ENCODE peak calls at places on chromosome 1, in ten cellular contexts. H, K, I, U, F, M, G, Y, R and E are unnamed samples.

GRCh38 chr1:23483327-23484252 is at the start of gene ASAP3:
- DNase-seq in R (no peak), F (no peak), Y (no peak), M (peak), G (peak), I (peak), H (peak), U (peak), K (no peak), E (no peak)

GRCh38 chr1:114352797-114353196 is 158.2 kb downstream of the TRIM33 start:
- DNase-seq in I (no peak), Y (no peak), G (peak), M (no peak), U (no peak), R (no peak), K (peak), H (no peak), F (no peak), E (peak)

GRCh38 chr1:30988045-30988444 is 77.5 kb downstream of the PUM1 start:
- DNase-seq in F (no peak), H (no peak), I (no peak), K (no peak), R (no peak), M (no peak), Y (no peak), G (no peak), U (no peak), E (no peak)

GRCh38 chr1:109201123-109201703 is 12.5 kb upstream of the SARS1 start:
- DNase-seq in Y (peak), F (peak), U (peak), R (peak), H (peak), G (peak), K (peak), I (peak), M (peak), E (no peak)

GRCh38 chr1:2914702-2915101 is 106.6 kb upstream of the ACTRT2 start:
- DNase-seq in M (no peak), K (no peak), G (no peak), I (no peak), F (no peak), R (no peak), H (no peak), U (no peak), Y (no peak), E (no peak)

GRCh38 chr1:36530791-36531190 is 48.1 kb upstream of the CSF3R start:
- DNase-seq in H (no peak), R (no peak), G (no peak), K (no peak), F (no peak), I (no peak), M (no peak), U (no peak), Y (no peak), E (no peak)

GRCh38 chr1:236024655-236025054 is 40.2 kb downstream of the NID1 start:
- DNase-seq in Y (no peak), M (no peak), K (no peak), I (no peak), G (no peak), H (no peak), F (no peak), U (no peak), R (no peak), E (no peak)

GRCh38 chr1:41492341-41492848 is 7.9 kb upstream of the EDN2 start:
- DNase-seq in R (no peak), F (no peak), G (no peak), Y (peak), I (peak), K (no peak), U (peak), M (peak), H (no peak), E (no peak)

GRCh38 chr1:15177710-15178166 is 24.2 kb downstream of the TMEM51 start:
- DNase-seq in I (no peak), U (no peak), Y (no peak), M (no peak), G (no peak), F (no peak), R (no peak), H (no peak), K (no peak), E (no peak)

GRCh38 chr1:56773341-56774066 is 45.7 kb downstream of the FYB2 start:
- DNase-seq in I (no peak), R (no peak), K (no peak), M (no peak), Y (no peak), H (no peak), U (no peak), G (no peak), F (no peak), E (no peak)

DNA sequence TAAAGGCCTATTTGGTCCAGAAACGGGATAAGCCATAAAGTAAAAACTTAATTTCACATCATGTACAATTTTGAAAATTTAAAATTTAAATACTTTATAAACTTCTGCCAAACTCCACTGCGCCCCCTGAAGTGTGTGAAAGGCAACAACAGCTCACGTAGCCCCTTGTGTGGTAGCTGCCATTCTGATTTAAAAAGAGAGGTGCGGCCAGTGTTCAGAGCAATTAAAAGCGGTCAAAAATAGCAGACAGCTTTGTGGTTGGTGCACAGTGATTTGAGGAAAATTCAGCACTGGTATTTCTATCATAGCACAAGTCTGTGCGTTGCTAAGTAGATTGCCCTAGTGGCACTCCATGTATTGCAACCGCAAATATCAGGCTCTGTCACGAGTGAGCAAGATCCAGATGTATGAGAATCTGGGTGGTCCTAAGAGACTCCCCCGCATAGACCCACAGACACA is 122.5 kb downstream of the ATG4C start:
- DNase-seq in R (no peak), U (peak), I (peak), H (no peak), M (no peak), Y (no peak), K (no peak), G (no peak), F (no peak), E (no peak)
- TF ChIP-seq CTCF in R (peak), U (peak), I (peak), H (no peak), M (no peak), Y (no peak), K (peak), G (no peak), F (peak), E (peak)

DNA sequence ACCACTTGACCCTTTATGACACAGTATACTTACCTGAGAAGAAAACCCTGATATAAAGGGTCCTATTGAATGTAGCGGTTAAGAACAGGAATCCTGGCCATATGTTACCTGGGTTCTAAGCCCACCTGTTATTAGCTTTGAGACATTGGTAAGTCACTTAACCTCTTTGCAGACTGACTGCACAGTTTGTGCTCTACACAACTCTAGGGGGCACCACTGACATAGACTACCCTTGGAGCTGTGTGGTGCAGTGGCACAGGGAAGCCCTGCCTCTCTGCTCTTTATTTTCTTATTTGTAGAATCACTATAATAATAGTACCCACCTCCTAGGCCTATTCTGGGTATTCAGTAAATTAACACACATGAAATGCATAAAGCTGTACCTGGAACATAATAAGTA is 165.6 kb downstream of the C1orf94 start:
- DNase-seq in U (no peak), G (no peak), K (no peak), I (no peak), Y (no peak), R (no peak), F (no peak), H (no peak), M (no peak), E (no peak)
- TF ChIP-seq CTCF in U (peak), G (no peak), K (no peak), I (peak), Y (no peak), R (no peak), F (no peak), H (no peak), M (no peak), E (no peak)

GRCh38 chr1:66761273-66761672 is 9.0 kb downstream of the DYNLT5 start:
- DNase-seq in H (no peak), U (no peak), M (no peak), K (no peak), R (no peak), F (peak), I (no peak), G (no peak), Y (no peak), E (no peak)
- TF ChIP-seq CTCF in H (no peak), U (no peak), M (no peak), K (no peak), R (no peak), F (peak), I (no peak), G (no peak), Y (no peak), E (peak)

GRCh38 chr1:155057788-155058211 is 5.7 kb upstream of the EFNA4 start:
- DNase-seq in I (no peak), U (no peak), Y (no peak), M (no peak), K (no peak), G (no peak), H (no peak), R (no peak), F (no peak), E (no peak)
- TF ChIP-seq CTCF in I (no peak), U (peak), Y (no peak), M (no peak), K (peak), G (no peak), H (no peak), R (no peak), F (no peak), E (no peak)

GRCh38 chr1:212700892-212701819 is 1.5 kb upstream of the BATF3 start:
- DNase-seq in M (peak), H (peak), I (peak), U (peak), K (peak), F (peak), R (no peak), G (peak), Y (peak), E (peak)

GRCh38 chr1:212700597-212700891 is 904 bp upstream of the BATF3 start:
- DNase-seq in K (no peak), Y (no peak), U (no peak), H (no peak), F (no peak), M (no peak), G (no peak), R (no peak), I (no peak), E (no peak)

GRCh38 chr1:212699839-212700596 is at the start of gene BATF3:
- DNase-seq in M (peak), G (peak), K (peak), R (no peak), Y (peak), H (peak), F (no peak), U (no peak), I (peak), E (peak)

GRCh38 chr1:212698467-212699103 is 1.1 kb downstream of the BATF3 start:
- DNase-seq in I (no peak), M (no peak), R (no peak), U (no peak), F (no peak), H (no peak), Y (no peak), G (no peak), K (no peak), E (peak)

DNA sequence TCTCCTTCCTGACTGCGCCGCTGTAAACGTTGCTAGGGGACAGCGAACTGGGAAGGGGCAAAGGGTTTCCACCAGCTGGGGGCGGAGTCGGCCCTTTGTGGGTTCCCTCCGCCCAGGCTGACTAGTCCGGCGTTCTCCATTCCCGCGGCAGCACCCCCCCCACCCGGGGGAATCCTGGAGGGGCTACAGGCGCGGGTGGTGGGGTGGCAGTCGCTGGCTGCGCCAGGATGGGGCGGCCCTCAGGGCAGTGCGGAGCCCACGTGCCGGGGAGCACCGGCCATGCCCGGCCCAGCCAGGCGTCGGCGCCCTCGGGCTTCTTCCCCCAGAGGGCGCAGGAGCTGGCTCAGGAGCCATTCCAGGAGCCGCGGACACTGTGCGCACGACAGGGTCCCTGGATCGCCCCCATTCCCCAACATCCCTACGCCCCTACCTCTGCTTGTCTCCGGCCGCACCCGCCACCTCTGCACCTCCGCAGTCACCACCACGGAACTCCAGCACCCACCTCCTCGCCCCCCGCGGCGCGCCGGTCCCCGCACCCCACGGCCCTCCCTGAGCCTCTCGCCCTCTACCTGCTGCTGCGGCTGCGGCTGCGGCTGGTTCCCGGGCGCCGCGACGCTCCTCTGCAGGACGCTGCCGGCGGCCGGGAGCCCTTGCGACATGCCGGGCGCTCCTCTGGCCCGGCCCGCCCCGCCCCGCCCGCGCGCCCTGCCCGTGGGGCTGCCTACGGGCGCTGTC is 369 bp downstream of the BATF3 start:
- DNase-seq in Y (peak), G (peak), F (no peak), U (peak), R (no peak), M (peak), I (peak), K (peak), H (peak), E (peak)
- TF ChIP-seq CTCF in Y (peak), G (peak), F (peak), U (peak), R (peak), M (peak), I (peak), K (peak), H (no peak), E (peak)

GRCh38 chr1:212701910-212702309 is 2.3 kb upstream of the BATF3 start:
- DNase-seq in R (no peak), H (no peak), K (no peak), U (no peak), F (no peak), M (no peak), Y (no peak), I (no peak), G (no peak), E (no peak)
- TF ChIP-seq CTCF in R (no peak), H (no peak), K (no peak), U (peak), F (no peak), M (no peak), Y (no peak), I (no peak), G (no peak), E (no peak)

DNA sequence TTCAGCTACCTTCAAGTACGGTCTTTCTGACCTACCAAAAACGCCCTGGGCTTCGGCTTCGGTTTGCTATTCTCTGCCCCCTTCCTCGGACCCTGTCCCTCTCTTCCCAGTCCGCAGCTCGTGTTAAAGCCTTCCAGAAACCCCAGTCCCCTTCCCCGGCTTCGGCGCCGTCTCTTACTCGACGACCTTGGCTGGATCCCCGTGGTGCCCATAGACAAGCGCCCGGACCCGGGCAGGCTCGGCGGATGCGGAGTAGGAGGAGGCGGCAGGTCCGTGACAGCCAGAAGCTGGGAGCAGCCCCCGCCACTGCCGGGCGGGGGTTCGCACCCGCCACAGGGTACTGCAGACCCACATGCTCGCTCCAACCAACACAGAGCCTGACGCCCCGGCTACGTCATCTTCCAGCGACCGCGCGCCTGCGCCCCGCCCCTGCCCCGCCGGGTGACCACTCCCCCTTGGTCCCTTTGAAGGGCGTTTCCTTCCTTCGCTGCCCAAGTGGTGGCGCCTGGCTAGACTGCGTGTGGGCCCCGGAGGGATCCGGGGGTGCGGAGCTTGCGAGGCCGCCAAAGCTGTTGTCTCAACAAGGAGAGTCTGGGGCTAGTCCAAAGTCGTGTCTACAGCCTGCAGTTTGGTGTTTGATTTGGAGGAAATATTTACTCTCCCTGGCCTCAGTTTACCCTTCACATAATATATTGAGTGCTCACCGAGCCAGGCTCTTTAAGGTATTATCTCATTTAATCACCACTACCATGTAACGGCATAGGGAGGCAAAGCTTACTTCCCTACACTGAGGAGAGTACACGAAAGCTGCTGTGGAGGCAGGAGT is at the start of gene MECR:
- DNase-seq in H (peak), U (peak), G (peak), I (peak), K (peak), Y (peak), M (peak), R (peak), F (peak), E (peak)
- TF ChIP-seq CTCF in H (peak), U (no peak), G (peak), I (peak), K (no peak), Y (no peak), M (peak), R (peak), F (peak), E (peak)